ENCODE peak calls at places on chromosome 11, in six cellular contexts. L is testis, Z is activated T-cell treated with anti-CD3 and anti-CD28 coated beads for 1 hour, H is DMS153, K is HEK293T, B is endothelial cell. S is an unnamed sample.

GRCh38 chr11:112086422-112087191 is at the start of the genes SDHD and TIMM8B:
- DNase-seq in L (peak; percentile 96), Z (peak; percentile 95), H (peak; percentile 94), K (peak; percentile 98), B (peak; percentile 93), S (peak; percentile 97)

GRCh38 chr11:69609351-69609750 is 31.6 kb upstream of the CCND1 start:
- DNase-seq in L (no peak), Z (no peak), H (no peak), K (no peak), B (no peak), S (no peak)

GRCh38 chr11:62538470-62539237 is 8.0 kb downstream of the AHNAK start:
- DNase-seq in L (no peak), Z (no peak), H (peak; percentile 39), K (no peak), B (no peak), S (no peak)

GRCh38 chr11:130318031-130318673 is 3.4 kb upstream of the ZBTB44 start:
- DNase-seq in L (no peak), Z (no peak), H (no peak), K (no peak), B (no peak), S (no peak)

GRCh38 chr11:70255717-70256116 is 14.8 kb upstream of the PPFIA1 start:
- DNase-seq in L (no peak), Z (no peak), H (no peak), K (no peak), B (no peak), S (no peak)

GRCh38 chr11:45665933-45666647 is 668 bp upstream of the CHST1 start:
- DNase-seq in L (no peak), Z (no peak), H (no peak), K (no peak), B (no peak), S (no peak)

GRCh38 chr11:47616726-47617416 is 22.7 kb upstream of the C1QTNF4 start:
- DNase-seq in L (peak; percentile 83), Z (no peak), H (peak; percentile 4), K (peak; percentile 48), B (peak; percentile 67), S (no peak)

GRCh38 chr11:24932110-24933000 is 435.5 kb downstream of the LUZP2 start:
- DNase-seq in L (no peak), Z (no peak), H (peak; percentile 44), K (no peak), B (no peak), S (no peak)

GRCh38 chr11:93528757-93529639 is 14.2 kb downstream of the SMCO4 start:
- DNase-seq in L (peak; percentile 38), Z (no peak), H (no peak), K (no peak), B (no peak), S (no peak)

GRCh38 chr11:119315139-119316016 is 1.6 kb downstream of the MCAM start:
- DNase-seq in L (no peak), Z (peak; percentile 38), H (peak; percentile 41), K (no peak), B (no peak), S (no peak)

GRCh38 chr11:121543981-121544380 is 91.2 kb upstream of the SORL1-AS1 start:
- DNase-seq in L (no peak), Z (no peak), H (no peak), K (no peak), B (no peak), S (no peak)

GRCh38 chr11:126231725-126232459 is 20.3 kb downstream of the FAM118B start:
- DNase-seq in L (no peak), Z (no peak), H (no peak), K (no peak), B (no peak), S (no peak)

GRCh38 chr11:100948936-100949335 is 180.7 kb downstream of the PGR start:
- DNase-seq in L (no peak), Z (no peak), H (no peak), K (no peak), B (no peak), S (no peak)

GRCh38 chr11:1298695-1299492 is 10.5 kb downstream of the TOLLIP start:
- DNase-seq in L (peak; percentile 65), Z (no peak), H (peak; percentile 50), K (no peak), B (no peak), S (no peak)

GRCh38 chr11:57500926-57501325 is 14.6 kb downstream of the SLC43A1 start:
- DNase-seq in L (no peak), Z (no peak), H (no peak), K (no peak), B (no peak), S (no peak)

GRCh38 chr11:2002807-2003206 is 5.2 kb upstream of the H19 start:
- DNase-seq in L (no peak), Z (no peak), H (no peak), K (no peak), B (no peak), S (no peak)

GRCh38 chr11:61961570-61962212 is 5.7 kb downstream of the FTH1 start:
- DNase-seq in L (peak; percentile 87), Z (no peak), H (no peak), K (peak; percentile 3), B (no peak), S (no peak)

S was measured in neuronal stem cell.